ENCODE peak calls at places on chromosomes 13 and 19, in nine cellular contexts. T, R, G, F, D, S, H, C and X are unnamed samples.

GRCh38 chr13:50161052-50161451 is 145.8 kb downstream of the KCNRG start:
- DNase-seq in T (peak), R (no peak), G (no peak), F (no peak), D (no peak), S (no peak), H (no peak), C (no peak), X (no peak)

GRCh38 chr13:60396008-60396782 is 825 bp upstream of the TDRD3 start:
- DNase-seq in T (peak), R (peak), G (peak), F (peak), D (peak), S (peak), H (peak), C (peak), X (peak)

GRCh38 chr13:113403255-113404104 is 39.5 kb upstream of the GRTP1 start:
- DNase-seq in T (no peak), R (no peak), G (no peak), F (no peak), D (no peak), S (no peak), H (no peak), C (no peak), X (no peak)

GRCh38 chr13:70339738-70340137 is 231.5 kb upstream of the KLHL1 start:
- DNase-seq in T (no peak), R (peak), G (no peak), F (no peak), D (no peak), S (no peak), H (no peak), C (no peak), X (no peak)

GRCh38 chr13:42547615-42548014 is 26.3 kb upstream of the TNFSF11 start:
- DNase-seq in T (no peak), R (no peak), G (no peak), F (no peak), D (no peak), S (no peak), H (no peak), C (no peak), X (no peak)

GRCh38 chr19:2332341-2333026 is 4.0 kb downstream of the SPPL2B start:
- DNase-seq in T (no peak), R (peak), G (no peak), F (no peak), D (no peak), S (no peak), H (no peak), C (peak), X (peak)

GRCh38 chr19:31625575-31625974 is 276.3 kb upstream of the TSHZ3 start:
- DNase-seq in T (no peak), R (no peak), G (no peak), F (no peak), D (no peak), S (no peak), H (no peak), C (no peak), X (no peak)

GRCh38 chr19:19271828-19272599 is 1.1 kb downstream of the TM6SF2 start:
- DNase-seq in T (no peak), R (no peak), G (no peak), F (no peak), D (no peak), S (no peak), H (no peak), C (no peak), X (no peak)

GRCh38 chr19:43782689-43783231 is 2.0 kb upstream of the KCNN4 start:
- DNase-seq in T (no peak), R (no peak), G (no peak), F (no peak), D (no peak), S (no peak), H (no peak), C (peak), X (no peak)